ENCODE peak calls at places on chromosomes 7 and 10, in seven cellular contexts. J is adipocyte, P is NCI-H1436, H is GDM1, Y is GM04504, G is AG10803, L is endothelial cell. D is an unnamed sample.

GRCh38 chr10:14416308-14416700 is 85.6 kb upstream of the FRMD4A start:
- DNase-seq in J (no peak), P (no peak), H (no peak), Y (no peak), G (no peak), L (no peak), D (peak)

GRCh38 chr10:59234814-59235429 is 58.5 kb downstream of the PHYHIPL start:
- DNase-seq in J (peak), P (peak), H (no peak), Y (peak), G (peak), L (peak), D (peak)

GRCh38 chr10:34801066-34801738 is 13.9 kb downstream of the PARD3 start:
- DNase-seq in J (no peak), P (no peak), H (no peak), Y (no peak), G (no peak), L (no peak), D (no peak)

GRCh38 chr10:107280293-107280692 is 115.8 kb upstream of the SORCS1 start:
- DNase-seq in J (no peak), P (no peak), H (no peak), Y (no peak), G (no peak), L (no peak), D (peak)

GRCh38 chr10:36534471-36535002 is 590.9 kb upstream of the ANKRD30A start:
- DNase-seq in J (peak), P (no peak), H (peak), Y (peak), G (peak), L (no peak), D (peak)

GRCh38 chr7:17689361-17689760 is 250.9 kb downstream of the SNX13 start:
- DNase-seq in J (no peak), P (no peak), H (no peak), Y (no peak), G (no peak), L (no peak), D (no peak)

GRCh38 chr7:35727571-35727970 is 32.6 kb upstream of the HERPUD2 start:
- DNase-seq in J (peak), P (no peak), H (no peak), Y (no peak), G (no peak), L (no peak), D (no peak)

GRCh38 chr10:73110345-73110849 is at the start of gene NUDT13:
- DNase-seq in J (peak), P (peak), H (peak), Y (peak), G (peak), L (peak), D (peak)

GRCh38 chr10:128859738-128860386 is 607.2 kb upstream of the MGMT start:
- DNase-seq in J (peak), P (no peak), H (no peak), Y (no peak), G (peak), L (peak), D (peak)

GRCh38 chr10:47369251-47369894 is 14.7 kb downstream of the ZNF488 start:
- DNase-seq in J (no peak), P (no peak), H (no peak), Y (no peak), G (no peak), L (no peak), D (no peak)

GRCh38 chr7:132090444-132090843 is 485.8 kb downstream of the PLXNA4 start:
- DNase-seq in J (no peak), P (no peak), H (no peak), Y (no peak), G (no peak), L (no peak), D (no peak)

GRCh38 chr7:116524609-116525297 is at the start of gene CAV1:
- DNase-seq in J (peak), P (no peak), H (no peak), Y (peak), G (peak), L (peak), D (peak)

GRCh38 chr7:69941077-69941476 is 342.8 kb downstream of the AUTS2 start:
- DNase-seq in J (no peak), P (no peak), H (no peak), Y (no peak), G (no peak), L (no peak), D (no peak)

GRCh38 chr10:26540601-26541000 is 102.5 kb downstream of the APBB1IP start:
- DNase-seq in J (no peak), P (peak), H (peak), Y (no peak), G (no peak), L (no peak), D (no peak)

GRCh38 chr7:98213874-98214810 is 2.9 kb downstream of the BHLHA15 start:
- DNase-seq in J (no peak), P (no peak), H (no peak), Y (no peak), G (no peak), L (no peak), D (peak)

GRCh38 chr10:98170249-98171117 is 36.0 kb downstream of the R3HCC1L start:
- DNase-seq in J (peak), P (peak), H (peak), Y (peak), G (peak), L (peak), D (peak)

GRCh38 chr10:107496594-107496993 is 332.1 kb upstream of the SORCS1 start:
- DNase-seq in J (no peak), P (no peak), H (no peak), Y (no peak), G (peak), L (no peak), D (no peak)

D was measured in trophoblast cell.